ENCODE peak calls at places on chromosomes 11 and 22, in seven cellular contexts. B, C, K, Y, I, Q and X are unnamed samples. For H3K36me3 and H3K4me1, the result is how much of the 10 kb centered on the place peaks cover.

GRCh38 chr22:20237480-20238440 is 30.4 kb downstream of the RTN4R start:
- DNase-seq in I (no peak), C (no peak), B (no peak), Y (no peak), K (no peak), Q (peak), X (no peak)

GRCh38 chr11:130408401-130408890 is 20.0 kb downstream of the ADAMTS8 start:
- DNase-seq in C (no peak), Q (no peak), B (no peak), I (no peak), Y (no peak), K (no peak), X (no peak)

GRCh38 chr11:78961938-78962701 is 387.5 kb upstream of the NARS2 start:
- DNase-seq in Y (no peak), I (peak), Q (no peak), K (peak), B (no peak), C (no peak), X (no peak)

GRCh38 chr22:41146573-41146972 is 54.2 kb downstream of the EP300 start:
- DNase-seq in K (no peak), I (peak), Y (no peak), Q (no peak), B (no peak), C (no peak), X (no peak)

GRCh38 chr11:22474621-22475020 is 136.4 kb downstream of the SLC17A6 start:
- DNase-seq in Q (no peak), Y (no peak), B (no peak), I (no peak), C (no peak), K (no peak), X (no peak)

GRCh38 chr22:50699754-50700386 is 27.2 kb downstream of the SHANK3 start:
- DNase-seq in C (peak), K (no peak), Q (no peak), Y (peak), I (no peak), B (peak), X (no peak)

GRCh38 chr11:36672815-36673450 is 74.9 kb upstream of the RAG2 start:
- DNase-seq in Y (no peak), K (peak), B (no peak), C (no peak), Q (no peak), I (peak), X (peak)

GRCh38 chr11:75606099-75606498 is 44.0 kb downstream of the SERPINH1 start:
- DNase-seq in Q (no peak), I (no peak), K (no peak), Y (no peak), C (no peak), B (no peak), X (no peak)

GRCh38 chr11:13834463-13834862 is 128.1 kb upstream of the SPON1 start:
- DNase-seq in Q (no peak), Y (no peak), I (no peak), C (no peak), B (no peak), K (peak), X (no peak)

GRCh38 chr11:92225563-92226308 is 1.1 kb downstream of the FAT3 start:
- DNase-seq in C (peak), B (no peak), Y (no peak), Q (no peak), K (no peak), I (peak), X (no peak)

GRCh38 chr22:47299211-47299878 is 536.9 kb downstream of the TBC1D22A start:
- DNase-seq in K (no peak), Q (no peak), C (peak), I (no peak), Y (no peak), B (no peak), X (peak)

GRCh38 chr11:31800398-31801265 is 10.5 kb downstream of the PAX6 start:
- DNase-seq in Q (no peak), I (no peak), Y (no peak), B (no peak), C (peak), K (no peak), X (no peak)

GRCh38 chr11:88819616-88820015 is 246.2 kb downstream of the GRM5 start:
- DNase-seq in K (no peak), Q (no peak), Y (no peak), B (no peak), I (no peak), C (no peak), X (no peak)

GRCh38 chr11:8913961-8914660 is 3.1 kb downstream of the AKIP1 start:
- DNase-seq in I (peak), B (no peak), C (no peak), Q (no peak), K (peak), Y (no peak), X (no peak)

GRCh38 chr11:65431452-65432132 is 9.0 kb downstream of the NEAT1 start:
- DNase-seq in B (no peak), Q (no peak), Y (no peak), K (no peak), C (no peak), I (peak), X (no peak)
- H3K36me3 ChIP-seq in B (half or more), Q (under half), Y (half or more), K (under half), C (under half), I (under half), X (half or more)

GRCh38 chr11:38648597-38648996 is 2050.6 kb upstream of the RAG2 start:
- DNase-seq in B (no peak), C (no peak), I (no peak), Q (no peak), Y (no peak), K (peak), X (no peak)
- H3K4me3 ChIP-seq in B (no peak), C (no peak), I (no peak), Q (no peak), Y (no peak), K (no peak), X (no peak)

GRCh38 chr11:86182976-86183584 is 61.5 kb upstream of the EED start:
- DNase-seq in K (peak), C (no peak), I (no peak), Q (peak), B (no peak), Y (peak), X (no peak)

GRCh38 chr11:86180860-86181259 is 63.7 kb upstream of the EED start:
- DNase-seq in C (no peak), B (no peak), Q (no peak), Y (no peak), I (no peak), K (no peak), X (no peak)

GRCh38 chr11:86179646-86180064 is 64.9 kb upstream of the EED start:
- DNase-seq in B (no peak), C (no peak), Y (no peak), I (no peak), K (peak), Q (no peak), X (no peak)

GRCh38 chr11:86181379-86181778 is 63.2 kb upstream of the EED start:
- DNase-seq in K (no peak), I (no peak), C (no peak), Y (no peak), B (no peak), Q (no peak), X (no peak)

DNA sequence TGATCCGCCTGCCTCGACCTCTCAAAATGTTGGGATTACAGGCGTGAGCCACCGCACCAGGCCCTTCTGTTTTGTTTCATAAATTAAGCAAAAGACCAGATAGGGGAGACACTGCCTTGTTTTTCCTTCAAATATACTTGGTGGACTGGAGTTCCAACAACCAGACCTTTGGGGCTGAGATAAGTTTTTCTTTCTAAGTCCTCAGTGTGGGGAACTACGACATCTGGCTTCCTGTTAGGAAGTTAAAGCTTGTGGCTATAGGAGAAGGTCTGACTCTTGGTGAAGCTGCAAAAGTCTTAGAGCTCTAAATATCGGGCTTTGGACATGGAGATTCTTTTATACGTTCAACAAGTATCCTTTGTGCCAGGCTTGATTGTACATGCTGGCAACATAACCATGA is 64.1 kb upstream of the EED start:
- DNase-seq in C (no peak), I (no peak), Q (no peak), B (no peak), K (no peak), Y (no peak), X (no peak)
- H3K4me1 ChIP-seq in C (under half), I (under half), Q (under half), B (half or more), K (under half), Y (under half), X (under half)

DNA sequence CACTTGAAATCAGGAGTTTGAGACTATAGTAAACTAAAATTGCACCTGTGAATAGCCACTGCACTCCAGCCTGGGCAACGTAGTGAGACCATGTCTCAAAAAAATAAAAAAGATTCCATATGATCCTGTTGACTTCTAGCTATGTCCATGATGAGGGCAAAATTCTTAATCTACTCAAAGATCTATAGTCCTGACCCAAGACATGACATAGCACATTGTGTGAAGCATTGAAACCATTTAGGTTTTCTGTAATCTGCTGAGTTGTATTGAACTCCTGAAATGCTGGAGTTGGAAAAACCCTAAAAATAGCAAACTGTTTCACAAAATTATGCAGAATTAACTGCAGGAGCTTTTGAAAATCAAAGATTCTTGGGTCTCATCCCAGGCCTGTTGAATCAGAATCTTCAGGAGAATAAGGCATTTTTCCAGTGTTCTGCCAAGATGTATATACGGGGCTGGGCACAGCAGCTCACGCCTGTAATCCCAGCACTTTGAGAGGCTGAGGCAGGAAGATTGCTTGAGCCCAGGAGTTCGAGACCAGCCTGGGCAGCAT is 29.8 kb upstream of the LDHA start:
- DNase-seq in C (no peak), Q (no peak), K (no peak), Y (no peak), I (no peak), B (no peak), X (no peak)
- H3K36me3 ChIP-seq in C (under half), Q (under half), K (under half), Y (half or more), I (under half), B (half or more), X (half or more)

GRCh38 chr11:47378011-47378835 is at the start of gene SPI1:
- DNase-seq in B (peak), I (no peak), Y (peak), K (no peak), C (no peak), Q (no peak), X (no peak)
- H3K4me3 ChIP-seq in B (peak), I (no peak), Y (peak), K (no peak), C (no peak), Q (no peak), X (no peak)

GRCh38 chr11:71948314-71949027 is 19.6 kb downstream of the RNF121 start:
- DNase-seq in K (no peak), Q (no peak), C (no peak), B (no peak), I (no peak), Y (no peak), X (no peak)
- H3K4me1 ChIP-seq in K (under half), Q (under half), C (under half), B (under half), I (under half), Y (under half), X (half or more)

DNA sequence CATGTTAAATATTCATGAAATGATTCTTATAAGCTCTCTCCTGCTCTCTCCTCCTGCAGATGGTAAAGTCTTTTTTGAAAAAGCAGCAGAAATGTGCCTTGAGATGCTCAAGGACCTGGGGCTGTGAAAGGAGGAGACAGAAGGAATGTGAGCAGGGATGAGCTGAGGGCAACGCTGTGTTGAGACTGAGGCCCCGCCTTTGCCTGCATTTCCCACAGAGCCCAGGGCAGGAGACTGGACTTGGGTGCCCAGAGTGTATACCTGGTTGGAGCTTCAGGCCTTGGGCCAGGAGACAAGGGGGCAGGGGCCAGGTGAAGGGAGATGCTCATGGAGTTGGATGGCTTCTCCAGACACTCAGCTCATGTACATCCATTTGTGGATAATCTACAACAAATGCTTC is 39.2 kb downstream of the CEP164 start:
- DNase-seq in Q (no peak), I (no peak), Y (no peak), B (no peak), C (no peak), K (no peak), X (no peak)
- H3K36me3 ChIP-seq in Q (under half), I (under half), Y (half or more), B (half or more), C (under half), K (under half), X (under half)

GRCh38 chr11:10351768-10352641 is 47.1 kb downstream of the ADM start:
- DNase-seq in K (peak), C (peak), Q (peak), B (peak), Y (no peak), I (peak), X (peak)
- H3K4me3 ChIP-seq in K (no peak), C (no peak), Q (no peak), B (peak), Y (no peak), I (no peak), X (no peak)

GRCh38 chr11:1533342-1533725 is 38.7 kb downstream of the DUSP8 start:
- DNase-seq in I (no peak), C (no peak), Q (no peak), Y (no peak), B (no peak), K (no peak), X (no peak)
- H3K4me1 ChIP-seq in I (under half), C (under half), Q (under half), Y (half or more), B (half or more), K (under half), X (under half)